ENCODE peak calls at places on chromosomes 16 and 17, in five cellular contexts. Q is neural progenitor cell, O is GM12865, L is epithelial cell of esophagus, X is AG10803. C is an unnamed sample.

GRCh38 chr17:17506181-17506741 is 10.1 kb upstream of the RASD1 start:
- DNase-seq in Q (no peak), O (no peak), L (no peak), X (no peak), C (no peak)

GRCh38 chr17:75849724-75850123 is 5.4 kb downstream of the WBP2 start:
- DNase-seq in Q (no peak), O (no peak), L (no peak), X (no peak), C (no peak)

GRCh38 chr16:63925221-63925620 is 1196.6 kb downstream of the CDH11 start:
- DNase-seq in Q (no peak), O (no peak), L (no peak), X (no peak), C (no peak)

GRCh38 chr17:45848868-45849535 is 4.3 kb downstream of the SPPL2C start:
- DNase-seq in Q (no peak), O (no peak), L (no peak), X (no peak), C (no peak)

GRCh38 chr16:14304891-14305459 is 233.9 kb downstream of the MRTFB start:
- DNase-seq in Q (no peak), O (no peak), L (no peak), X (no peak), C (no peak)

GRCh38 chr17:66211047-66211810 is 18.0 kb downstream of the APOH start:
- DNase-seq in Q (no peak), O (no peak), L (no peak), X (no peak), C (no peak)

GRCh38 chr17:35345926-35346771 is 27.3 kb downstream of the SLFN11 start:
- DNase-seq in Q (peak; percentile 38), O (no peak), L (peak; percentile 10), X (peak; percentile 52), C (no peak)

GRCh38 chr17:79948918-79949645 is 86.6 kb downstream of the TBC1D16 start:
- DNase-seq in Q (peak; percentile 51), O (no peak), L (no peak), X (no peak), C (no peak)

GRCh38 chr17:59964455-59965328 is at the start of gene RNFT1:
- DNase-seq in Q (peak; percentile 96), O (peak; percentile 89), L (peak; percentile 88), X (peak; percentile 75), C (peak; percentile 93)
- TF ChIP-seq CTCF in Q (no peak), O (no peak), L (no peak), X (no peak), C (no peak)

GRCh38 chr17:50508573-50509460 is 578 bp downstream of the MYCBPAP start:
- DNase-seq in Q (no peak), O (peak; percentile 9), L (no peak), X (no peak), C (no peak)
- TF ChIP-seq CTCF in Q (no peak), O (no peak), L (no peak), X (no peak), C (no peak)

GRCh38 chr17:82126479-82127314 is 28.7 kb upstream of the FASN start:
- DNase-seq in Q (no peak), O (no peak), L (no peak), X (no peak), C (no peak)

GRCh38 chr17:82127315-82127595 is 29.2 kb upstream of the FASN start:
- DNase-seq in Q (no peak), O (no peak), L (no peak), X (no peak), C (no peak)

GRCh38 chr17:82128287-82128686 is 30.3 kb upstream of the FASN start:
- DNase-seq in Q (no peak), O (no peak), L (no peak), X (no peak), C (no peak)

GRCh38 chr17:82127704-82128103 is 29.7 kb upstream of the FASN start:
- DNase-seq in Q (no peak), O (no peak), L (no peak), X (no peak), C (no peak)

DNA sequence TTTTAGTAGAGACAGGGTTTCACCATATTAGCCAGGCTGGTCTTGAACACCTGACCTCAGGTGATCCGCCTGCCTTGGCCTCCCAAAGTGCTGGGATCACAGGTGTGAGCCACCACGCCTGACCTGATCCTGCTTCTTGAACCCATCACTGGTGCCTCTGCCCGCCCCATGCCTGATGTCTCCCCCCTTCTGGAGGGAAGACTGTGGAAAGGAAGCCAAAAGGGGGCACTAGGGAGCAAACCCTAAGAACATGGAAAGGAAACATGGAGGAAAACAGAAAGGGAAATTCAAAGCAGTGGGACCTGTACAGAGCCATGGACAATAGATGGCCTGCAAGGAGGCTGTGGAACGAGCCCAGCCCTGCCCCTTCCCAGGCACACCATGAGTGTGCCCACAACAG is 31.1 kb upstream of the FASN start:
- DNase-seq in Q (no peak), O (no peak), L (no peak), X (no peak), C (no peak)
- TF ChIP-seq CTCF in Q (peak; percentile 20), O (no peak), L (no peak), X (no peak), C (peak; percentile 2)

GRCh38 chr17:40068584-40068916 is 5.8 kb downstream of the THRA start:
- DNase-seq in Q (no peak), O (no peak), L (no peak), X (no peak), C (no peak)

GRCh38 chr17:40068129-40068581 is 5.4 kb downstream of the THRA start:
- DNase-seq in Q (peak; percentile 2), O (no peak), L (peak; percentile 31), X (no peak), C (no peak)

GRCh38 chr17:40065771-40066510 is 3.2 kb downstream of the THRA start:
- DNase-seq in Q (no peak), O (no peak), L (no peak), X (no peak), C (no peak)

GRCh38 chr17:40068917-40069750 is 6.4 kb downstream of the THRA start:
- DNase-seq in Q (peak; percentile 60), O (peak; percentile 73), L (peak; percentile 49), X (peak; percentile 90), C (peak; percentile 74)

GRCh38 chr17:40067710-40068109 is 4.9 kb downstream of the THRA start:
- DNase-seq in Q (no peak), O (no peak), L (no peak), X (no peak), C (no peak)
- TF ChIP-seq CTCF in Q (no peak), O (no peak), L (no peak), X (no peak), C (no peak)

DNA sequence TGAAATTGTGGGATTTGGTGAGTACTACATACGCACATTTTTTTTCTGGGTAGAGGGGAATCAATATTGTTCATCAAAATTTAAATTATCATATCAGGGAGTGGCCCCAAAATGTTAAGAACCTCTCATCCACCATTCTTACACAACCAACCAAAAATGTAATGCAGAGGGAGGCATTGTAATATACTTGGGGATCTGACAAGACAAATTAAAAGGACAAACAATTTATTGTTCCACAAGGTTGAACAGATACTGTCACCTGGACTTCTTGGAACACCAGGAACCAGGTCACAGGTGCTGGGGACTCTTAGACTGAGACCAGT is 14.7 kb upstream of the HOXB9 start:
- DNase-seq in Q (no peak), O (no peak), L (no peak), X (no peak), C (no peak)
- TF ChIP-seq CTCF in Q (no peak), O (no peak), L (no peak), X (no peak), C (no peak)

GRCh38 chr17:8186446-8186786 is 3.6 kb downstream of the BORCS6 start:
- DNase-seq in Q (no peak), O (no peak), L (no peak), X (no peak), C (no peak)
- TF ChIP-seq CTCF in Q (peak; percentile 51), O (no peak), L (no peak), X (no peak), C (no peak)

GRCh38 chr17:32497431-32498205 is 10.8 kb downstream of the CDK5R1 start:
- DNase-seq in Q (no peak), O (no peak), L (peak; percentile 52), X (no peak), C (no peak)
- TF ChIP-seq CTCF in Q (peak; percentile 31), O (no peak), L (peak; percentile 22), X (peak; percentile 21), C (no peak)

GRCh38 chr16:3057181-3058166 is 8.0 kb upstream of the IL32 start:
- DNase-seq in Q (no peak), O (no peak), L (no peak), X (no peak), C (no peak)

GRCh38 chr16:3056336-3057180 is 8.9 kb upstream of the IL32 start:
- DNase-seq in Q (no peak), O (no peak), L (no peak), X (no peak), C (no peak)

GRCh38 chr16:3059723-3060242 is 5.7 kb upstream of the IL32 start:
- DNase-seq in Q (no peak), O (no peak), L (no peak), X (no peak), C (no peak)

GRCh38 chr16:3059041-3059722 is 6.3 kb upstream of the IL32 start:
- DNase-seq in Q (peak; percentile 98), O (peak; percentile 89), L (peak; percentile 77), X (peak; percentile 88), C (peak; percentile 97)

DNA sequence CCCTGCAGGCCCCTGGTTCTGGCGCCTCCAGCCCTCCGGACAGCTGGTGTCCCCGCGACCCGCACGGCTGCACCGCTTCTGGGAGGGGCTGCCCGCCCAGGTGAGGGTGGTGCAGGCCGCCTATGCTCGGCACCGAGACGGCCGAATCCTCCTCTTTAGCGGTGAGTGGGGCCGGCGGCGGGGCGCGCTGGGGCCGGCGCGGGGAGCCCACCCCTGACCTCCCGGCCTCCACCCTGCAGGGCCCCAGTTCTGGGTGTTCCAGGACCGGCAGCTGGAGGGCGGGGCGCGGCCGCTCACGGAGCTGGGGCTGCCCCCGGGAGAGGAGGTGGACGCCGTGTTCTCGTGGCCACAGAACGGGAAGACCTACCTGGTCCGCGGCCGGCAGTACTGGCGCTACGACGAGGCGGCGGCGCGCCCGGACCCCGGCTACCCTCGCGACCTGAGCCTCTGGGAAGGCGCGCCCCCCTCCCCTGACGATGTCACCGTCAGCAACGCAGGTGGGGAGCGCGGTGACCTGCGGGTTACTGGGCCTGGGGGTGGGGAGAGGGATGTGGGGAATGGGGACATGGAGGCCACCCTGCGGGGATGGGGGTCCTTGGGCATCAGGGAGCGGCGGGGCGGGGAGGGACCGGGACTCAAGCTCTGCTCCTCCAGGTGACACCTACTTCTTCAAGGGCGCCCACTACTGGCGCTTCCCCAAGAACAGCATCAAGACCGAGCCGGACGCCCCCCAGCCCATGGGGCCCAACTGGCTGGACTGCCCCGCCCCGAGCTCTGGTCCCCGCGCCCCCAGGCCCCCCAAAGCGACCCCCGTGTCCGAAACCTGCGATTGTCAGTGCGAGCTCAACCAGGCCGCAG is 7.0 kb upstream of the IL32 start:
- DNase-seq in Q (peak; percentile 80), O (peak; percentile 72), L (peak; percentile 64), X (peak; percentile 12), C (peak; percentile 85)
- TF ChIP-seq CTCF in Q (no peak), O (peak; percentile 40), L (peak; percentile 39), X (no peak), C (peak; percentile 69)